ENCODE peak calls at places on chromosomes 1 and 21, in five cellular contexts. J, E, O, H and S are unnamed samples.

GRCh38 chr1:166839600-166840308 is 479 bp downstream of the POGK start:
- DNase-seq in H (no peak), O (no peak), J (peak), E (peak), S (peak)

GRCh38 chr1:225441314-225442119 is 13.7 kb upstream of the LBR start:
- DNase-seq in H (no peak), E (no peak), J (peak), O (no peak), S (no peak)

GRCh38 chr1:151653397-151653796 is 41.5 kb downstream of the SNX27 start:
- DNase-seq in H (no peak), J (no peak), E (no peak), O (no peak), S (no peak)

GRCh38 chr1:48851638-48852037 is 74.9 kb upstream of the BEND5 start:
- DNase-seq in H (no peak), J (no peak), E (no peak), O (no peak), S (no peak)

GRCh38 chr1:203163891-203164635 is 11.6 kb downstream of the MYBPH start:
- DNase-seq in E (no peak), O (no peak), J (no peak), H (no peak), S (no peak)

GRCh38 chr1:232613752-232614381 is 16.1 kb downstream of the SIPA1L2 start:
- DNase-seq in J (no peak), O (no peak), E (no peak), H (no peak), S (no peak)

GRCh38 chr1:101198842-101199636 is 37.8 kb upstream of the S1PR1 start:
- DNase-seq in E (no peak), H (peak), O (no peak), J (no peak), S (no peak)

GRCh38 chr1:41718444-41719028 is 200.2 kb downstream of the HIVEP3 start:
- DNase-seq in E (no peak), O (no peak), J (no peak), H (no peak), S (no peak)

GRCh38 chr1:30379684-30380624 is 343.4 kb downstream of the MATN1 start:
- DNase-seq in O (peak), E (peak), H (peak), J (peak), S (peak)

GRCh38 chr1:156124557-156125483 is 10.3 kb downstream of the LMNA start:
- DNase-seq in H (peak), O (no peak), E (no peak), J (no peak), S (no peak)

GRCh38 chr1:29280780-29281131 is 44.4 kb downstream of the PTPRU start:
- DNase-seq in E (no peak), H (no peak), O (no peak), J (no peak), S (no peak)

GRCh38 chr1:40162791-40163441 is 1.7 kb downstream of the RLF start:
- DNase-seq in J (no peak), E (peak), H (no peak), O (peak), S (peak)

GRCh38 chr1:157739229-157739901 is 37.6 kb downstream of the FCRL2 start:
- DNase-seq in E (no peak), J (no peak), H (no peak), O (no peak), S (no peak)

GRCh38 chr1:174996474-174996873 is 3.3 kb upstream of the CACYBP start:
- DNase-seq in J (no peak), O (no peak), E (no peak), H (no peak), S (no peak)

GRCh38 chr1:228085287-228085926 is 2.9 kb downstream of the ARF1 start:
- DNase-seq in O (peak), E (no peak), J (peak), H (no peak), S (no peak)

GRCh38 chr1:77824083-77824482 is 44.6 kb downstream of the MIGA1 start:
- DNase-seq in J (peak), O (no peak), H (no peak), E (no peak), S (no peak)

GRCh38 chr1:88079036-88079435 is 605.0 kb upstream of the PKN2 start:
- DNase-seq in H (no peak), E (peak), O (no peak), J (peak), S (peak)

GRCh38 chr1:235888119-235888643 is 21.5 kb upstream of the LYST start:
- DNase-seq in O (no peak), J (no peak), E (no peak), H (peak), S (no peak)

GRCh38 chr1:194535369-194535768 is 1349.0 kb upstream of the B3GALT2 start:
- DNase-seq in E (peak), J (no peak), H (no peak), O (peak), S (no peak)

GRCh38 chr1:73593379-73593778 is 604.6 kb downstream of the LRRIQ3 start:
- DNase-seq in H (no peak), J (no peak), E (no peak), O (no peak), S (no peak)

GRCh38 chr1:158005249-158005648 is 11.8 kb downstream of the KIRREL1 start:
- DNase-seq in O (no peak), E (no peak), H (no peak), J (no peak), S (no peak)

GRCh38 chr1:243930822-243931671 is 81.0 kb upstream of the AKT3 start:
- DNase-seq in J (no peak), E (no peak), H (no peak), O (no peak), S (no peak)

GRCh38 chr1:160774886-160775719 is 20.9 kb upstream of the LY9 start:
- DNase-seq in O (no peak), J (no peak), H (no peak), E (no peak), S (no peak)

GRCh38 chr1:74847720-74848119 is 114.8 kb downstream of the TYW3 start:
- DNase-seq in O (no peak), E (no peak), H (no peak), J (no peak), S (no peak)

GRCh38 chr1:184036517-184036949 is 995 bp downstream of the COLGALT2 start:
- DNase-seq in O (peak), H (no peak), E (peak), J (peak), S (peak)

GRCh38 chr21:19353271-19353670 is 949.7 kb upstream of the TMPRSS15 start:
- DNase-seq in H (no peak), O (no peak), J (no peak), E (no peak), S (no peak)

GRCh38 chr1:211775208-211775607 is 55.4 kb downstream of the LPGAT1 start:
- DNase-seq in H (no peak), E (no peak), J (no peak), O (no peak), S (no peak)

GRCh38 chr21:43997766-43998742 is 14.1 kb upstream of the TRAPPC10 start:
- DNase-seq in O (no peak), J (no peak), H (no peak), E (no peak), S (no peak)

GRCh38 chr1:2888281-2888845 is 86.9 kb upstream of the TTC34 start:
- DNase-seq in J (no peak), E (no peak), H (no peak), O (peak), S (no peak)

GRCh38 chr1:112852276-112852675 is 103.7 kb downstream of the SLC16A1 start:
- DNase-seq in J (no peak), O (no peak), H (no peak), E (no peak), S (no peak)

GRCh38 chr1:50603274-50604271 is 180.3 kb upstream of the DMRTA2 start:
- DNase-seq in H (no peak), J (no peak), E (no peak), O (no peak), S (no peak)

GRCh38 chr1:116982319-116983004 is 19.1 kb upstream of the CD101 start:
- DNase-seq in O (no peak), H (no peak), J (peak), E (no peak), S (no peak)

DNA sequence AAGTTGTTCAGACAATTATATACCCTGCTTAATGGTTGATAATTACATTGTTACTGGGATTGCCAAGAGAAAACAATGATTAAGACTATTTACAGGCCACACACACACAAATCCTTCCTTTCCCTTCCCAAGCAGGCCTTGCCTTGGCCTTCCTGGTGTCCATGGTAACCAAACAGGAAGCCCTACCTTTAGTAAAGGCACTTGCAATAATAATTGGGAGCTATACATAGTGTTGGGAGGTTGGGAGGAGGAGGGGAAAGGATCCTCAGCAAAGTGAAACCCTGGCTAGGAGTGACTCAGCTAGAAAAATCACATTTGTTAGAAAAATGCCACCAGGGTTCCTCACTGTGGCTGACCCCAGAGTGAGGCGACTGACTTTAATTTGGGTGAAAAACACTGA is 122.3 kb upstream of the ADAR start:
- DNase-seq in E (no peak), H (no peak), J (no peak), O (no peak), S (no peak)
- TF ChIP-seq FOXM1 in E (no peak), H (no peak), J (no peak), O (no peak), S (no peak)

DNA sequence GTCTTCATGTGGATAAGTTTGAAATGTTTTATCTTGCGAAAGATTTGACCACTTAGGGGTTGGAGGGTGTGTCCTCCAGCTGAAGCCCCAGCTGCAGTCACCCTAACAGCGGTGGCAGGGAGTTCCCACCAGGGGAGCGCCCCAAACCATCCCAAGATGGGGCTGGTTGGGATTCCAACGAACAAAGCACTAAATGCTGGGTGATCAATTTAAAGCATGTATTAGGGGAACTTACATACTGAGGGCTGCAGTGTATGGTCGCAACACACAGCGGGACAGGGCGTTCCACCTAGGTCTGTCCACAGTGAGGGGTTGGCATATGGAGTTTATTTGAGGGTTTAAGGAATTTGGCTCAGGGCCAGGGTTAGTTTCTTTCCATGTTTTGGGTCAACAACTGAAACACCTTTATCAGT is 26.3 kb downstream of the SLC37A1 start:
- DNase-seq in O (peak), J (no peak), H (no peak), E (no peak), S (no peak)
- TF ChIP-seq FOXM1 in O (no peak), J (no peak), H (no peak), E (no peak), S (no peak)

GRCh38 chr21:26116456-26117011 is 54.0 kb downstream of the APP start:
- DNase-seq in E (peak), H (no peak), O (no peak), J (peak), S (no peak)

GRCh38 chr21:26115899-26116298 is 54.7 kb downstream of the APP start:
- DNase-seq in E (no peak), O (no peak), H (no peak), J (no peak), S (no peak)

GRCh38 chr21:26117972-26118367 is 52.6 kb downstream of the APP start:
- DNase-seq in J (no peak), H (no peak), E (no peak), O (no peak), S (no peak)

GRCh38 chr21:26118928-26119540 is 51.5 kb downstream of the APP start:
- DNase-seq in O (no peak), H (no peak), E (no peak), J (no peak), S (no peak)

GRCh38 chr21:26117324-26117971 is 53.1 kb downstream of the APP start:
- DNase-seq in O (no peak), E (no peak), H (no peak), J (no peak), S (no peak)
- TF ChIP-seq FOXM1 in O (no peak), E (no peak), H (no peak), J (no peak), S (no peak)

GRCh38 chr1:6349254-6349943 is 44.2 kb downstream of the ACOT7 start:
- DNase-seq in E (no peak), O (no peak), J (no peak), H (no peak), S (no peak)

GRCh38 chr1:6345460-6345859 is 48.1 kb downstream of the ACOT7 start:
- DNase-seq in O (no peak), E (no peak), H (no peak), J (no peak), S (no peak)

GRCh38 chr1:6348511-6349191 is 44.9 kb downstream of the ACOT7 start:
- DNase-seq in H (no peak), J (no peak), E (no peak), O (no peak), S (no peak)

GRCh38 chr1:6350416-6351088 is 43.0 kb downstream of the ACOT7 start:
- DNase-seq in O (no peak), J (no peak), H (no peak), E (peak), S (no peak)

GRCh38 chr1:6347641-6348487 is 45.7 kb downstream of the ACOT7 start:
- DNase-seq in J (peak), O (peak), H (no peak), E (peak), S (peak)
- TF ChIP-seq FOXM1 in J (no peak), O (no peak), H (no peak), E (no peak), S (no peak)

GRCh38 chr1:7919880-7920279 is 20.8 kb downstream of the TNFRSF9 start:
- DNase-seq in O (no peak), J (no peak), E (no peak), H (no peak), S (no peak)

GRCh38 chr1:7912145-7912544 is 28.5 kb downstream of the TNFRSF9 start:
- DNase-seq in H (no peak), J (no peak), E (no peak), O (no peak), S (no peak)

GRCh38 chr1:7912743-7913557 is 27.7 kb downstream of the TNFRSF9 start:
- DNase-seq in H (no peak), O (no peak), J (no peak), E (no peak), S (no peak)

GRCh38 chr1:7916431-7916830 is 24.2 kb downstream of the TNFRSF9 start:
- DNase-seq in H (no peak), O (no peak), J (no peak), E (no peak), S (no peak)

GRCh38 chr1:7915826-7916225 is 24.8 kb downstream of the TNFRSF9 start:
- DNase-seq in O (no peak), H (no peak), J (no peak), E (no peak), S (no peak)
- TF ChIP-seq FOXM1 in O (no peak), H (no peak), J (no peak), E (no peak), S (no peak)

GRCh38 chr1:93607814-93608187 is 73.8 kb downstream of the BCAR3 start:
- DNase-seq in O (no peak), E (no peak), H (peak), J (no peak), S (no peak)

GRCh38 chr1:93603581-93603980 is 78.1 kb downstream of the BCAR3 start:
- DNase-seq in J (no peak), E (no peak), H (no peak), O (no peak), S (no peak)

GRCh38 chr1:93605026-93605425 is 76.6 kb downstream of the BCAR3 start:
- DNase-seq in J (no peak), H (no peak), E (no peak), O (no peak), S (no peak)

GRCh38 chr1:93604411-93604810 is 77.2 kb downstream of the BCAR3 start:
- DNase-seq in J (peak), E (no peak), O (no peak), H (no peak), S (no peak)

GRCh38 chr1:93605812-93606512 is 75.7 kb downstream of the BCAR3 start:
- DNase-seq in H (no peak), O (no peak), E (no peak), J (no peak), S (no peak)
- TF ChIP-seq FOXM1 in H (no peak), O (no peak), E (no peak), J (no peak), S (no peak)

GRCh38 chr21:21205604-21206003 is 207.4 kb downstream of the NCAM2 start:
- DNase-seq in H (no peak), O (no peak), E (no peak), J (no peak), S (no peak)

GRCh38 chr21:21213297-21213696 is 215.1 kb downstream of the NCAM2 start:
- DNase-seq in J (no peak), E (no peak), O (no peak), H (no peak), S (no peak)

GRCh38 chr21:21216013-21216412 is 217.8 kb downstream of the NCAM2 start:
- DNase-seq in O (no peak), E (peak), H (no peak), J (no peak), S (no peak)

DNA sequence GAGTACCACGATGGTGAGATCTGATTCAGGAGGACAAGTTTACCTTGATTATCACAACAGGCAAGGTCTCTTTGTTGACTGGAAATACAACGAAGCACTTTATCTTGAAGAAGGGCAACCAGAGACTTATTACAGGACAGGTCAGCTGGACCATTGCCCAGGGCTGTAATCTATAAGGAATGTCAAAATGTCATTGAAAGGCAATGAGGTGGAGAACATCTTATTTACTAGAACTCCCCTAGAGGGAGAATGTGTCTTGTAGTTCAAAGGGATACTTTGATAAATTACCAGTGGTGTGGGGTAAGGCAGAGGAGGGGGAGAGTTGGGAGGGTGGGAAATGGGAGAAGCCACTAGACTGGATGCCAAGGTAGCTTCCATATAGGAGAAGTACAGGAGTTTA is 212.3 kb downstream of the NCAM2 start:
- DNase-seq in E (no peak), J (no peak), H (no peak), O (no peak), S (no peak)
- TF ChIP-seq FOXM1 in E (no peak), J (no peak), H (no peak), O (no peak), S (no peak)

GRCh38 chr1:246488674-246489073 is 18.4 kb downstream of the SMYD3 start:
- DNase-seq in O (no peak), E (no peak), H (no peak), J (no peak), S (no peak)
- TF ChIP-seq FOXM1 in O (no peak), E (no peak), H (no peak), J (no peak), S (no peak)

GRCh38 chr1:31708324-31708723 is 4.5 kb upstream of the COL16A1 start:
- DNase-seq in E (no peak), O (no peak), J (no peak), H (no peak), S (no peak)
- TF ChIP-seq FOXM1 in E (no peak), O (no peak), J (no peak), H (no peak), S (no peak)